ENCODE peak calls at places on chromosomes 3 and 15, in seven cellular contexts. H, J, I, L, R, D and K are unnamed samples.
A peak's percentile ranks its signal among the peaks of the same experiment; 100 is the strongest.

GRCh38 chr3:146163584-146163983 is 2.6 kb upstream of the PLOD2 start:
- DNase-seq in H (peak; percentile 96), J (no peak), I (no peak), L (peak; percentile 52), R (no peak), D (no peak), K (no peak)

GRCh38 chr3:153209596-153209995 is 47.6 kb downstream of the RAP2B start:
- DNase-seq in H (peak; percentile 84), J (no peak), I (no peak), L (peak; percentile 63), R (no peak), D (no peak), K (no peak)

GRCh38 chr3:128226794-128227399 is 73.6 kb downstream of the EEFSEC start:
- DNase-seq in H (peak; percentile 51), J (no peak), I (no peak), L (peak; percentile 55), R (no peak), D (no peak), K (no peak)

GRCh38 chr3:106428565-106428994 is 559.8 kb upstream of the CBLB start:
- DNase-seq in H (peak; percentile 99), J (no peak), I (no peak), L (peak; percentile 69), R (no peak), D (no peak), K (no peak)

GRCh38 chr15:38354321-38354929 is 99.5 kb upstream of the FAM98B start:
- DNase-seq in H (peak; percentile 75), J (peak; percentile 51), I (no peak), L (peak; percentile 80), R (no peak), D (no peak), K (peak; percentile 25)

GRCh38 chr3:39981547-39982184 is 172.3 kb downstream of the MYRIP start:
- DNase-seq in H (no peak), J (no peak), I (no peak), L (no peak), R (no peak), D (no peak), K (no peak)

GRCh38 chr15:80561500-80561899 is 133.6 kb upstream of the ABHD17C start:
- DNase-seq in H (peak; percentile 35), J (no peak), I (peak; percentile 21), L (no peak), R (no peak), D (no peak), K (no peak)

GRCh38 chr15:78225783-78226541 is 8.4 kb downstream of the ACSBG1 start:
- DNase-seq in H (peak; percentile 22), J (no peak), I (no peak), L (no peak), R (no peak), D (no peak), K (no peak)

GRCh38 chr3:9397911-9398714 is 698 bp downstream of the SETD5 start:
- DNase-seq in H (peak; percentile 56), J (no peak), I (peak; percentile 80), L (peak; percentile 72), R (peak; percentile 70), D (peak; percentile 66), K (peak; percentile 30)

GRCh38 chr15:99486371-99487336 is 79.1 kb upstream of the MEF2A start:
- DNase-seq in H (peak; percentile 91), J (peak; percentile 85), I (peak; percentile 86), L (peak; percentile 75), R (peak; percentile 71), D (peak; percentile 63), K (no peak)

GRCh38 chr3:189099031-189099471 is 72.7 kb upstream of the TPRG1 start:
- DNase-seq in H (peak; percentile 4), J (no peak), I (peak; percentile 97), L (no peak), R (peak; percentile 82), D (peak; percentile 87), K (peak; percentile 50)

GRCh38 chr3:189632238-189632637 is 1.0 kb downstream of the TP63 start:
- DNase-seq in H (no peak), J (no peak), I (no peak), L (no peak), R (no peak), D (no peak), K (no peak)

GRCh38 chr3:127040216-127040615 is 57.3 kb downstream of the PLXNA1 start:
- DNase-seq in H (no peak), J (no peak), I (no peak), L (no peak), R (no peak), D (no peak), K (no peak)

GRCh38 chr3:119228290-119229145 is 12.2 kb downstream of the B4GALT4 start:
- DNase-seq in H (no peak), J (no peak), I (no peak), L (no peak), R (no peak), D (no peak), K (no peak)

GRCh38 chr3:145370870-145371269 is 790.1 kb downstream of the PLOD2 start:
- DNase-seq in H (no peak), J (no peak), I (no peak), L (no peak), R (no peak), D (no peak), K (no peak)

GRCh38 chr3:16319307-16319706 is 54.3 kb downstream of the OXNAD1 start:
- DNase-seq in H (no peak), J (no peak), I (no peak), L (peak; percentile 29), R (no peak), D (no peak), K (no peak)

GRCh38 chr15:58147151-58147550 is 9.0 kb downstream of the AQP9 start:
- DNase-seq in H (no peak), J (no peak), I (no peak), L (no peak), R (no peak), D (no peak), K (no peak)

GRCh38 chr15:82810863-82811421 is 1.5 kb downstream of the WHAMM start:
- DNase-seq in H (no peak), J (no peak), I (no peak), L (no peak), R (no peak), D (no peak), K (no peak)

GRCh38 chr3:58719684-58720083 is 53.1 kb upstream of the FAM3D start:
- DNase-seq in H (no peak), J (no peak), I (no peak), L (no peak), R (no peak), D (no peak), K (no peak)

GRCh38 chr3:12643010-12643380 is 20.9 kb downstream of the RAF1 start:
- DNase-seq in H (no peak), J (no peak), I (no peak), L (no peak), R (no peak), D (no peak), K (no peak)